ENCODE peak calls at places on chromosomes 11 and 22, in five cellular contexts. Y is mesenchymal stem cell, A is psoas muscle, C is esophagus squamous epithelium, N is coronary artery. V is an unnamed sample.

GRCh38 chr11:13984616-13985474 is 22.3 kb downstream of the SPON1 start:
- DNase-seq in Y (peak; percentile 88), A (no peak), C (no peak), N (no peak), V (no peak)

GRCh38 chr22:45757068-45757467 is 85.4 kb downstream of the ATXN10 start:
- DNase-seq in Y (no peak), A (no peak), C (no peak), N (no peak), V (no peak)

GRCh38 chr11:12330491-12331231 is 46.7 kb upstream of the PARVA start:
- DNase-seq in Y (peak; percentile 11), A (no peak), C (no peak), N (no peak), V (no peak)

GRCh38 chr22:49676783-49677494 is 150.7 kb downstream of the BRD1 start:
- DNase-seq in Y (no peak), A (no peak), C (no peak), N (peak; percentile 41), V (no peak)

GRCh38 chr11:416757-417621 is 2.2 kb upstream of the SIGIRR start:
- DNase-seq in Y (peak; percentile 49), A (peak; percentile 56), C (no peak), N (no peak), V (peak; percentile 81)

GRCh38 chr11:44243633-44244343 is 66.2 kb downstream of the ALX4 start:
- DNase-seq in Y (peak; percentile 12), A (no peak), C (no peak), N (no peak), V (no peak)

GRCh38 chr11:111325259-111325658 is 26.9 kb downstream of the POU2AF3 start:
- DNase-seq in Y (no peak), A (no peak), C (no peak), N (no peak), V (no peak)

GRCh38 chr11:126166413-126166812 is 45.0 kb downstream of the RPUSD4 start:
- DNase-seq in Y (no peak), A (no peak), C (no peak), N (no peak), V (no peak)

GRCh38 chr22:35596821-35597220 is 20.3 kb downstream of the MB start:
- DNase-seq in Y (no peak), A (peak; percentile 70), C (no peak), N (no peak), V (no peak)

GRCh38 chr11:86579406-86579731 is 93.0 kb downstream of the ME3 start:
- DNase-seq in Y (no peak), A (no peak), C (no peak), N (no peak), V (no peak)

GRCh38 chr11:65892661-65893317 is 2.3 kb downstream of the CCDC85B start:
- DNase-seq in Y (no peak), A (no peak), C (no peak), N (no peak), V (no peak)

GRCh38 chr11:116275634-116276033 is 497.2 kb downstream of the BUD13 start:
- DNase-seq in Y (peak; percentile 1), A (no peak), C (no peak), N (no peak), V (no peak)

GRCh38 chr11:68282861-68283230 is 11.1 kb upstream of the C11orf24 start:
- DNase-seq in Y (no peak), A (no peak), C (no peak), N (no peak), V (no peak)

GRCh38 chr11:74626604-74627003 is 34.2 kb downstream of the POLD3 start:
- DNase-seq in Y (no peak), A (no peak), C (no peak), N (no peak), V (no peak)

DNA sequence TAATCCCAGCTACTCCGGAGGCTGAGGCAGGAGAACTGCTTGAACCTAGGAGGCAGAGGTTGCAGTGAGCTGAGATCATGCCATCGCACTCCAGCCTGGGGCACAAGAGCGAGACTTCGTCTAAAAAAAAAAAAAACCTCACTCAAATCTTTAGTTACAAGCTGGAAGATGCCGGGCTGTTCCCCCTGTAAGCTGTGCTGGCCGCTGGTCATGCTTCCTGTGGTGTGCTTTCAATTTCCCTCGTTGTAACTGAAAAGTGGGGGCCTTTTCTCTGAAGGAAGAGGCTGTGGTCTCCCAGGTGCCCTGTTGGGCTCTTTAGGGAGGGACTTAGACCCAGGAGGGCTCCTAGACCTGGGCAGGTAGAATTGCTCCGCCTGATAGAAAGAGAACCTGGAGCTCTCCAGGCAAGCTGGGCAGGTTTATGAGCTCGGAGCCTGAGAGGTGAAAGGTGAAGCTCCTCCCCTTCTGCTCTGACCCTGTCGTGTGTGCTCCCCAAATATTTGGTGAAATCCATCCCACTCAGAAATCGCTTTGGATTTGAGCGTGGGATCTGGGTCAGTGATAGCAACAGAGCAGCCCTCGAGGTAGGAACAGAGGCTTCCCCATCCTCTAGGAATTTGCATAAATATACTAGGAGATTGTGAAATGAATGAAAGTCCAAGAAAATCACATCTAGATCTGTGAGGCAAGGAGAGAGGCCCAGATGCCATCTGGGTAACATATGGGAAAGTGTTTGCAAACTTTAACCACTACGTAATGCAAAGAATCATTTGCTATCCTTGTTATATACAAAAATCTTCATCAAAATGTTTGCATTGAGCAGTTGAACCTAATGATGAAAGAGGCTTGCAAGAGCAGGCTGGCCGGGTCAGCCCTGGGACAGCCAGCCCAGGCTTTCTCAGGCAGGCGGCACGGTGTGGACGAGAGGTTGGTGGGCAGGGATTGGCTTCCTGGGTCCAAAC is 154.3 kb downstream of the FBXO7 start:
- DNase-seq in Y (peak; percentile 80), A (no peak), C (no peak), N (no peak), V (no peak)
- H3K27ac ChIP-seq in Y (no peak overlapping the region), A (peak overlapping the region; percentile 46), C (peak overlapping the region; percentile 95), N (peak overlapping the region; percentile 87), V (peak overlapping the region; percentile 17)

GRCh38 chr11:128212324-128212723 is 375.0 kb downstream of the ETS1 start:
- DNase-seq in Y (no peak), A (no peak), C (no peak), N (no peak), V (no peak)

GRCh38 chr11:128214263-128214662 is 373.1 kb downstream of the ETS1 start:
- DNase-seq in Y (no peak), A (no peak), C (no peak), N (no peak), V (no peak)

GRCh38 chr11:128215238-128215882 is 372.0 kb downstream of the ETS1 start:
- DNase-seq in Y (no peak), A (no peak), C (no peak), N (no peak), V (no peak)

GRCh38 chr11:128216198-128216597 is 371.2 kb downstream of the ETS1 start:
- DNase-seq in Y (no peak), A (no peak), C (no peak), N (no peak), V (no peak)

DNA sequence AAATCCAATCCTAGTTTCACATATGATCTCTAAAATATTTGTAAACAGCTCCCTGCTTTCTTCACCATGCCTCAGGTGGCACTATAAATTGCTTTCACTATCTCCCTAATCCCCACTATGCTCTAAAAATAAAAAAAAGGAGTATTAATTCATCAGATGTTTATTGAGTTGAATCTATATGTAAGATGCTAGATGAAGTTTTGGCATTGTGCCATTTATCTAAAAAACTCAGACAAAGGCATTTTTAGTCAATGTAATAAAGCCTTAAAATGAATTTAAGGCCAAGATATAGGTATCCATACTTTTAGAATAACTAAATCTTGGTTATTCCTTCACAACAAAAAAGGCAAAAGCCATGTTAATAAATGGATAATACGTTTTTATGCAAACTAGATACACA is 373.9 kb downstream of the ETS1 start:
- DNase-seq in Y (no peak), A (no peak), C (no peak), N (no peak), V (no peak)
- H3K27ac ChIP-seq in Y (no peak overlapping the region), A (no peak overlapping the region), C (no peak overlapping the region), N (no peak overlapping the region), V (no peak overlapping the region)

GRCh38 chr11:130144129-130144528 is 15.5 kb upstream of the ST14 start:
- DNase-seq in Y (no peak), A (no peak), C (no peak), N (peak; percentile 53), V (peak; percentile 76)

GRCh38 chr11:130146797-130147196 is 12.8 kb upstream of the ST14 start:
- DNase-seq in Y (no peak), A (no peak), C (no peak), N (peak; percentile 71), V (peak; percentile 90)

GRCh38 chr11:130145975-130146776 is 13.4 kb upstream of the ST14 start:
- DNase-seq in Y (no peak), A (peak; percentile 34), C (no peak), N (peak; percentile 73), V (peak; percentile 97)

GRCh38 chr11:130145328-130145812 is 14.2 kb upstream of the ST14 start:
- DNase-seq in Y (no peak), A (no peak), C (no peak), N (no peak), V (peak; percentile 84)

GRCh38 chr11:130144721-130145327 is 14.8 kb upstream of the ST14 start:
- DNase-seq in Y (peak; percentile 34), A (no peak), C (no peak), N (peak; percentile 49), V (no peak)
- H3K27ac ChIP-seq in Y (no peak overlapping the region), A (no peak overlapping the region), C (peak overlapping the region; percentile 86), N (no peak overlapping the region), V (peak overlapping the region; percentile 93)

GRCh38 chr11:108617055-108617454 is 23.5 kb upstream of the EXPH5 start:
- DNase-seq in Y (no peak), A (no peak), C (no peak), N (no peak), V (no peak)

GRCh38 chr11:108618529-108618928 is 25.0 kb upstream of the EXPH5 start:
- DNase-seq in Y (no peak), A (no peak), C (no peak), N (no peak), V (no peak)

GRCh38 chr11:108616549-108616948 is 23.0 kb upstream of the EXPH5 start:
- DNase-seq in Y (peak; percentile 60), A (no peak), C (no peak), N (no peak), V (no peak)

GRCh38 chr11:108624196-108624925 is 30.8 kb upstream of the EXPH5 start:
- DNase-seq in Y (no peak), A (no peak), C (no peak), N (no peak), V (peak; percentile 37)

GRCh38 chr11:108620958-108621772 is 27.6 kb upstream of the EXPH5 start:
- DNase-seq in Y (peak; percentile 24), A (no peak), C (no peak), N (no peak), V (peak; percentile 38)
- H3K27ac ChIP-seq in Y (no peak overlapping the region), A (no peak overlapping the region), C (no peak overlapping the region), N (no peak overlapping the region), V (no peak overlapping the region)

V was measured in small intestine.